ENCODE peak calls at places on chromosomes 3 and 15, in six cellular contexts. K, I, B, L, Q and T are unnamed samples.

GRCh38 chr15:74866090-74866489 is 7.1 kb downstream of the SCAMP2 start:
- DNase-seq in K (peak; percentile 85), I (no peak), B (peak; percentile 78), L (no peak), Q (peak; percentile 57), T (no peak)

GRCh38 chr3:24683511-24684384 is 189.1 kb upstream of the THRB start:
- DNase-seq in K (peak; percentile 63), I (no peak), B (peak; percentile 83), L (no peak), Q (peak; percentile 27), T (peak; percentile 15)

GRCh38 chr15:53072077-53072476 is 281.9 kb upstream of the ONECUT1 start:
- DNase-seq in K (peak; percentile 8), I (peak; percentile 77), B (peak; percentile 2), L (peak; percentile 88), Q (peak; percentile 6), T (peak; percentile 82)

GRCh38 chr3:187281191-187281714 is 10.3 kb downstream of the MASP1 start:
- DNase-seq in K (peak; percentile 98), I (no peak), B (peak; percentile 97), L (no peak), Q (peak; percentile 85), T (no peak)

GRCh38 chr3:122101646-122102045 is 46.5 kb downstream of the CD86 start:
- DNase-seq in K (peak; percentile 66), I (no peak), B (peak; percentile 57), L (no peak), Q (peak; percentile 64), T (peak; percentile 43)

GRCh38 chr3:184739594-184740505 is 28.0 kb upstream of the MAGEF1 start:
- DNase-seq in K (no peak), I (no peak), B (no peak), L (no peak), Q (no peak), T (no peak)

GRCh38 chr15:76058714-76059319 is 968 bp upstream of the TMEM266 start:
- DNase-seq in K (no peak), I (no peak), B (no peak), L (peak; percentile 52), Q (peak; percentile 5), T (peak; percentile 15)

GRCh38 chr3:14787630-14788029 is 31.1 kb upstream of the FGD5 start:
- DNase-seq in K (no peak), I (no peak), B (no peak), L (no peak), Q (no peak), T (no peak)

GRCh38 chr15:75622505-75622904 is 3.0 kb downstream of the SNUPN start:
- DNase-seq in K (no peak), I (no peak), B (no peak), L (no peak), Q (no peak), T (no peak)

GRCh38 chr15:53586815-53587214 is 172.6 kb downstream of the WDR72 start:
- DNase-seq in K (no peak), I (peak; percentile 68), B (peak; percentile 1), L (peak; percentile 81), Q (no peak), T (peak; percentile 70)

GRCh38 chr15:55683366-55683765 is 59.6 kb downstream of the PRTG start:
- DNase-seq in K (peak; percentile 21), I (no peak), B (no peak), L (no peak), Q (no peak), T (no peak)

GRCh38 chr3:66492672-66493071 is 8.2 kb downstream of the LRIG1 start:
- DNase-seq in K (no peak), I (no peak), B (no peak), L (no peak), Q (no peak), T (no peak)

GRCh38 chr15:25527118-25527517 is 88.3 kb upstream of the UBE3A start:
- DNase-seq in K (no peak), I (no peak), B (no peak), L (no peak), Q (peak; percentile 86), T (no peak)

GRCh38 chr15:90202929-90203328 is 1.8 kb downstream of the SEMA4B start:
- DNase-seq in K (no peak), I (no peak), B (no peak), L (no peak), Q (no peak), T (no peak)

GRCh38 chr3:197692641-197693040 is 44.1 kb downstream of the RUBCN start:
- DNase-seq in K (peak; percentile 44), I (no peak), B (peak; percentile 24), L (no peak), Q (no peak), T (no peak)

GRCh38 chr3:175895731-175896130 is 1036.6 kb downstream of the NAALADL2 start:
- DNase-seq in K (no peak), I (no peak), B (no peak), L (no peak), Q (no peak), T (no peak)

GRCh38 chr15:82643992-82644391 is 3.2 kb downstream of the CPEB1 start:
- DNase-seq in K (no peak), I (no peak), B (no peak), L (no peak), Q (no peak), T (no peak)

GRCh38 chr3:64209866-64210609 is 15.2 kb downstream of the PRICKLE2 start:
- DNase-seq in K (no peak), I (no peak), B (peak; percentile 77), L (no peak), Q (no peak), T (no peak)

GRCh38 chr3:102182162-102182561 is 252.7 kb upstream of the ZPLD1 start:
- DNase-seq in K (peak; percentile 57), I (no peak), B (peak; percentile 51), L (no peak), Q (peak; percentile 85), T (no peak)

GRCh38 chr3:150223090-150223489 is 185.0 kb upstream of the TSC22D2 start:
- DNase-seq in K (no peak), I (no peak), B (no peak), L (no peak), Q (no peak), T (no peak)

GRCh38 chr3:150371741-150372254 is 36.3 kb upstream of the TSC22D2 start:
- DNase-seq in K (peak; percentile 99), I (no peak), B (peak; percentile 98), L (no peak), Q (peak; percentile 91), T (peak; percentile 12)

GRCh38 chr3:16524196-16524595 is 10.7 kb upstream of the RFTN1 start:
- DNase-seq in K (no peak), I (no peak), B (no peak), L (no peak), Q (no peak), T (no peak)

GRCh38 chr15:96728591-96728990 is 398.1 kb downstream of the NR2F2 start:
- DNase-seq in K (no peak), I (no peak), B (no peak), L (no peak), Q (peak; percentile 5), T (no peak)

GRCh38 chr3:115691964-115692363 is 68.7 kb downstream of the GAP43 start:
- DNase-seq in K (no peak), I (no peak), B (no peak), L (no peak), Q (no peak), T (no peak)

GRCh38 chr3:185843126-185843525 is 18.3 kb upstream of the IGF2BP2 start:
- DNase-seq in K (no peak), I (no peak), B (no peak), L (no peak), Q (no peak), T (no peak)

DNA sequence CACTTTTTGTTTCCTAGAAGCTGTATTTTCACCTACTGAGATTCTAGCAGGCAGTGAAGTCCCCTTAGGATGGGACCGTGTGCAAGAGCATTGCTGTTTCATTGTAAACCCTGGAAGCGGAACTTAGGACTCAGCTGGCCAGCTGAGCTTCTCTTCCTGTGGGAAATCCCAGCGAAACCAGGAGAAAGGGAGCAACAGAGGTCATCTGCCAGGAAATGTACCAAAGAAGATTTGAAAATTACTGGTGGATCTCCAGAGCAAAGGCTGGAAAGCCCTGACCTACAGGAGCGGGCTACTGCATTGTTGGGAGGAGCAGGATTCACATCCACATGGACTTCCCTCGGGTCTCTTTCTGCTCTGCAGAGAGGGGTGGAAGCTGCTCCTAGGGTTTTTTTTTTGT is 7.6 kb upstream of the ADPRH start:
- DNase-seq in K (no peak), I (no peak), B (no peak), L (no peak), Q (peak; percentile 65), T (no peak)
- H3K27ac ChIP-seq in K (no peak overlapping the region), I (no peak overlapping the region), B (no peak overlapping the region), L (no peak overlapping the region), Q (no peak overlapping the region), T (no peak overlapping the region)

DNA sequence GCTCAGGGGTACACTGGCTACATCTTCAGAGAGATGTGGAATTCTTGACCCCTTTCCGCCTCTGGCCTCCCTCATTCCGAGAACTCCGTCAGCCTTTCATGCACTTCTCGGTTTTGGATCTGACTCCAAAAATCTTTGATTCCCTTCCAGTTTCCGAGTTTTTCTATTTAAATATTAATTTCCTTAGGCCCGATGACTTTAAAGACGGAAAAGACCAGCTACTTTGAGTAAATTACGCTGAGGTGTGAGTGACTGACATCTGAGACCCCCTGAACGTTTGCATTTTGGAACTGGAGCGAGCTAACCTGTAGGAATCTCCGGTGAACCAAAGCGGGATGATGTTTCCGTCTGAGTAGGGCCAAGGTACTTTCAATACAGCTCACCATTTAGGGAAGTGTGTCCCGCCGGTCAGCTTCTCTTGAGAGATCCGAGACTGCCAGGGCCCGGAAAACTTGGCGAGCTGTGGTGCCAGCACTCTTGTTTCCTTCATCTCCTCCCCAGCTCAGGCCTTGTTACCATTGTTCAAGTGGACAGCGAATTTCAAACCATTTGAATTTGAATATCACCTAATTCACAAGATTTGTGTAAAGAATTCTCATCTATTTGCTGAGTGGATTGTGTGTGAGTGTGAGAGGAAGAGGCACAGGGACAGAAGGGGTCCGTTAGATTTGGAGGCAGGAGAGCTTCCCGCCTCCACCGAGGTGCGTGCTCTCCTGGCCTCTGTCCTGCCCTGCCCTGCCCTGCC is 5.4 kb downstream of the SOX14 start:
- DNase-seq in K (no peak), I (no peak), B (no peak), L (no peak), Q (no peak), T (no peak)
- H4K91ac ChIP-seq in K (no peak overlapping the region), I (no peak overlapping the region), B (no peak overlapping the region), L (no peak overlapping the region), Q (peak overlapping the region; percentile 10), T (no peak overlapping the region)

GRCh38 chr15:41492597-41493204 is 973 bp upstream of the ITPKA start:
- DNase-seq in K (no peak), I (no peak), B (no peak), L (no peak), Q (no peak), T (no peak)
- H3K23ac ChIP-seq in K (peak overlapping the region; percentile 94), I (no peak overlapping the region), B (no peak overlapping the region), L (no peak overlapping the region), Q (no peak overlapping the region), T (peak overlapping the region; percentile 39)

DNA sequence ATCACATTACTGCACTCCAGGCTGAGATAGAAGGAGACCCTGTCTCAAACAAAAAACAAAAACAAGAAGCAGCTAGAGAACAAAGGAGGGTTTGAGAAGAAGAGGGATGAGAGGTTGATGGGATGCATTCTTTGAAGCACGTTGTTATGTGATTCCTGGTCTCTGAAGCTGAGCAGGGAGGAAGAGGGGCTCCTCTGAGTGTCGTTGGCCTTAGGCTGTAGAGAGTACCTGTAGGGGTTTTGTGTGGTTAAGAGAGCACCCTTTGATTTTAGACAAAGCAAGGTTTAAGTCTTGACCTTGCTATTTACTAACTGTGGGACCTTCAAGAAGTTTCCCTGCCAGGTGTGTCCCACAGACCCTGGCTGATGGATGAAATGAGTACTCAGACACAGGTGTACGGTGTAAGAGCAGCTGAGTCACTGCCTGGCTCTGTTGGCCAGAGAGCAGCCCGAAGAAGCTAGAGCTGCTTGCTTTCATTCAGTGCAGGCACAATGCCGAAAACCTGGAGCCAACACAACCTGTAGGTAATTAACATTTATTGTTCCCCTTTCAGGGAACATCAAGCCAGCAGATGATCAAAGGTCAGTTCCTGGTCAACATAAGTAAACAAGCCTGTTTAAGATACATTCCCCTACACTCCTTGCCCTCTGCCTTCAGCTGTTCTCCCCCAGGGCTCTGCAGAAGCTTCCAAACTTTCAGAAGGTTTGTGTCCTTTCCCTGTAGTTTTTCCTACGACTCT is 67.2 kb downstream of the LRRK1 start:
- DNase-seq in K (no peak), I (no peak), B (no peak), L (no peak), Q (no peak), T (no peak)
- H3K27ac ChIP-seq in K (no peak overlapping the region), I (no peak overlapping the region), B (no peak overlapping the region), L (no peak overlapping the region), Q (no peak overlapping the region), T (no peak overlapping the region)